ENCODE peak calls at places on chromosomes 6 and 20, in nine cellular contexts. S, U, N, H, Q, X, O, A and C are unnamed samples.

GRCh38 chr6:25013249-25013648 is 77.5 kb upstream of the RIPOR2 start:
- DNase-seq in S (no peak), U (no peak), N (no peak), H (no peak), Q (no peak), X (no peak), O (no peak), A (no peak), C (no peak)

GRCh38 chr6:27547157-27548075 is 74.5 kb upstream of the ZNF184 start:
- DNase-seq in S (peak), U (peak), N (peak), H (no peak), Q (peak), X (no peak), O (peak), A (peak), C (peak)

GRCh38 chr20:51797357-51798025 is 4.8 kb downstream of the SALL4 start:
- DNase-seq in S (no peak), U (no peak), N (no peak), H (peak), Q (no peak), X (no peak), O (no peak), A (peak), C (no peak)

GRCh38 chr6:21914121-21914973 is 320.8 kb downstream of the SOX4 start:
- DNase-seq in S (no peak), U (peak), N (peak), H (peak), Q (no peak), X (no peak), O (peak), A (no peak), C (peak)

GRCh38 chr20:49510562-49511117 is 28.2 kb upstream of the KCNB1 start:
- DNase-seq in S (peak), U (peak), N (no peak), H (peak), Q (peak), X (no peak), O (no peak), A (no peak), C (no peak)

GRCh38 chr6:128807577-128807976 is 75.4 kb upstream of the LAMA2 start:
- DNase-seq in S (peak), U (peak), N (peak), H (no peak), Q (peak), X (no peak), O (peak), A (peak), C (peak)

GRCh38 chr6:90458353-90459224 is 128.3 kb downstream of the MAP3K7 start:
- DNase-seq in S (no peak), U (no peak), N (peak), H (peak), Q (no peak), X (no peak), O (no peak), A (no peak), C (no peak)

GRCh38 chr6:24477070-24477469 is 12.3 kb downstream of the GPLD1 start:
- DNase-seq in S (no peak), U (no peak), N (no peak), H (no peak), Q (no peak), X (no peak), O (no peak), A (no peak), C (no peak)

GRCh38 chr20:8943638-8944037 is 125.2 kb upstream of the PLCB4 start:
- DNase-seq in S (no peak), U (no peak), N (peak), H (no peak), Q (no peak), X (no peak), O (no peak), A (no peak), C (no peak)

GRCh38 chr6:3427740-3428085 is 29.1 kb downstream of the SLC22A23 start:
- DNase-seq in S (no peak), U (peak), N (peak), H (peak), Q (no peak), X (no peak), O (no peak), A (no peak), C (no peak)

GRCh38 chr20:61739086-61739831 is 326.4 kb downstream of the TAF4 start:
- DNase-seq in S (no peak), U (no peak), N (no peak), H (no peak), Q (no peak), X (no peak), O (no peak), A (no peak), C (no peak)

GRCh38 chr20:35174458-35175216 is 2.8 kb downstream of the PROCR start:
- DNase-seq in S (no peak), U (no peak), N (peak), H (peak), Q (no peak), X (no peak), O (peak), A (peak), C (peak)

GRCh38 chr6:16496982-16497823 is 258.8 kb downstream of the GMPR start:
- DNase-seq in S (no peak), U (no peak), N (no peak), H (no peak), Q (no peak), X (no peak), O (no peak), A (no peak), C (no peak)

GRCh38 chr6:33114428-33114827 is 38.6 kb downstream of the HLA-DPB1 start:
- DNase-seq in S (no peak), U (no peak), N (no peak), H (no peak), Q (no peak), X (no peak), O (no peak), A (no peak), C (no peak)

GRCh38 chr6:39892490-39893129 is 41.7 kb downstream of the MOCS1 start:
- DNase-seq in S (peak), U (peak), N (peak), H (peak), Q (peak), X (no peak), O (peak), A (peak), C (peak)